ENCODE peak calls at places on chromosomes 5 and 9, in ten cellular contexts. P is CD4-positive, alpha-beta T cell; G is upper lobe of right lung; H is A673; N is neural progenitor cell; B is foreskin keratinocyte; R is GM23338; X is small intestine; V is psoas muscle; S is esophagus squamous epithelium. Z is an unnamed sample.

GRCh38 chr9:77455312-77455927 is 192.7 kb downstream of the GNA14 start:
- DNase-seq in P (peak), R (peak), V (no peak), X (peak), N (no peak), B (no peak), G (no peak), S (no peak), H (peak), Z (peak)

GRCh38 chr9:95634581-95634980 is 117.8 kb upstream of the PTCH1 start:
- DNase-seq in G (no peak), N (peak), B (no peak), H (no peak), S (no peak), X (no peak), V (no peak), R (no peak), P (no peak), Z (no peak)

GRCh38 chr9:122350577-122351355 is 20.1 kb upstream of the PTGS1 start:
- DNase-seq in P (peak), H (peak), N (peak), B (no peak), R (peak), G (peak), V (peak), X (peak), S (no peak), Z (no peak)

GRCh38 chr5:53783624-53784228 is 223.3 kb downstream of the NDUFS4 start:
- DNase-seq in V (no peak), B (no peak), H (no peak), S (no peak), P (no peak), G (no peak), N (peak), X (no peak), R (peak), Z (no peak)

GRCh38 chr5:29162297-29162696 is 2031.2 kb upstream of the CDH6 start:
- DNase-seq in S (no peak), X (no peak), G (no peak), B (no peak), H (no peak), P (no peak), R (no peak), V (no peak), N (peak), Z (no peak)

GRCh38 chr5:102718819-102719218 is 36.3 kb upstream of the PAM start:
- DNase-seq in P (no peak), R (no peak), N (no peak), G (no peak), H (no peak), X (no peak), V (no peak), S (no peak), B (peak), Z (no peak)

GRCh38 chr5:6193315-6193714 is 185.0 kb downstream of the MED10 start:
- DNase-seq in P (no peak), V (no peak), G (no peak), H (no peak), S (no peak), B (no peak), N (no peak), R (peak), X (no peak), Z (no peak)

GRCh38 chr5:125713406-125713805 is 709.8 kb upstream of the GRAMD2B start:
- DNase-seq in X (no peak), G (no peak), N (no peak), B (no peak), P (no peak), V (no peak), R (no peak), H (no peak), S (no peak), Z (no peak)

GRCh38 chr5:177605078-177605477 is 5.1 kb downstream of the B4GALT7 start:
- DNase-seq in N (no peak), V (no peak), X (peak), R (no peak), S (no peak), G (no peak), B (no peak), P (no peak), H (no peak), Z (no peak)

GRCh38 chr9:107260437-107261081 is 22.5 kb upstream of the RAD23B start:
- DNase-seq in P (no peak), S (no peak), B (no peak), N (peak), H (no peak), G (no peak), X (peak), R (peak), V (no peak), Z (no peak)

GRCh38 chr5:37771731-37772130 is 68.1 kb downstream of the GDNF start:
- DNase-seq in G (no peak), P (no peak), V (no peak), H (no peak), S (no peak), X (no peak), R (no peak), N (no peak), B (peak), Z (no peak)

GRCh38 chr5:137689306-137689705 is 46.6 kb downstream of the KLHL3 start:
- DNase-seq in V (no peak), S (no peak), B (no peak), N (no peak), H (no peak), R (no peak), P (no peak), X (no peak), G (no peak), Z (no peak)

GRCh38 chr5:103218164-103218563 is 40.4 kb upstream of the MACIR start:
- DNase-seq in H (no peak), X (no peak), S (no peak), G (no peak), P (no peak), R (no peak), V (no peak), B (peak), N (no peak), Z (no peak)

GRCh38 chr9:83199240-83199639 is 136.3 kb upstream of the RASEF start:
- DNase-seq in N (peak), B (no peak), R (peak), G (no peak), P (no peak), S (no peak), H (peak), X (peak), V (no peak), Z (no peak)

GRCh38 chr5:61884242-61884855 is 421.7 kb upstream of the KIF2A start:
- DNase-seq in N (no peak), V (no peak), X (no peak), B (no peak), G (no peak), H (no peak), R (no peak), S (no peak), P (no peak), Z (no peak)

GRCh38 chr5:148381906-148382305 is 1.9 kb upstream of the FBXO38 start:
- DNase-seq in B (no peak), S (no peak), X (no peak), N (no peak), V (no peak), G (no peak), R (no peak), P (no peak), H (no peak), Z (no peak)

GRCh38 chr5:148961261-148962199 is 101.3 kb downstream of the SH3TC2 start:
- DNase-seq in V (no peak), R (no peak), H (no peak), G (no peak), N (no peak), S (no peak), B (no peak), X (no peak), P (no peak), Z (no peak)

GRCh38 chr5:178535299-178536175 is 54.7 kb downstream of the COL23A1 start:
- DNase-seq in P (no peak), H (no peak), B (no peak), G (peak), V (peak), N (no peak), S (no peak), X (no peak), R (no peak), Z (no peak)

GRCh38 chr9:130343445-130343918 is 77.9 kb downstream of the HMCN2 start:
- DNase-seq in R (peak), B (no peak), V (peak), N (peak), H (peak), S (no peak), P (peak), X (no peak), G (no peak), Z (no peak)

GRCh38 chr9:121842612-121842978 is 191.2 kb downstream of the DAB2IP start:
- DNase-seq in V (no peak), P (no peak), S (no peak), R (no peak), H (no peak), G (no peak), X (no peak), N (no peak), B (peak), Z (no peak)

GRCh38 chr5:74206571-74207550 is 433.7 kb downstream of the ENC1 start:
- DNase-seq in R (peak), H (peak), X (no peak), N (peak), V (peak), S (no peak), G (peak), B (peak), P (no peak), Z (no peak)
- H3K27ac ChIP-seq in R (no peak), H (no peak), X (no peak), N (no peak), V (peak), S (no peak), G (no peak), B (no peak), P (no peak), Z (no peak)

GRCh38 chr9:33431420-33431819 is 16.0 kb downstream of the AQP3 start:
- DNase-seq in G (no peak), H (no peak), R (no peak), N (no peak), X (no peak), S (no peak), V (no peak), P (no peak), B (no peak), Z (no peak)
- H3K27ac ChIP-seq in G (no peak), H (no peak), R (no peak), N (no peak), X (no peak), S (peak), V (no peak), P (no peak), B (no peak), Z (no peak)

GRCh38 chr9:86097510-86098224 is 1.7 kb downstream of the GOLM1 start:
- DNase-seq in V (no peak), B (no peak), N (no peak), H (no peak), S (no peak), P (no peak), G (no peak), R (peak), X (peak), Z (no peak)
- H3K27ac ChIP-seq in V (no peak), B (no peak), N (no peak), H (no peak), S (no peak), P (no peak), G (no peak), R (no peak), X (no peak), Z (no peak)

GRCh38 chr5:132301341-132302274 is 7.4 kb downstream of the SLC22A4 start:
- DNase-seq in S (no peak), H (no peak), R (no peak), G (no peak), P (no peak), B (no peak), V (no peak), N (no peak), X (peak), Z (no peak)
- H3K27ac ChIP-seq in S (no peak), H (no peak), R (no peak), G (no peak), P (no peak), B (no peak), V (no peak), N (no peak), X (peak), Z (no peak)

DNA sequence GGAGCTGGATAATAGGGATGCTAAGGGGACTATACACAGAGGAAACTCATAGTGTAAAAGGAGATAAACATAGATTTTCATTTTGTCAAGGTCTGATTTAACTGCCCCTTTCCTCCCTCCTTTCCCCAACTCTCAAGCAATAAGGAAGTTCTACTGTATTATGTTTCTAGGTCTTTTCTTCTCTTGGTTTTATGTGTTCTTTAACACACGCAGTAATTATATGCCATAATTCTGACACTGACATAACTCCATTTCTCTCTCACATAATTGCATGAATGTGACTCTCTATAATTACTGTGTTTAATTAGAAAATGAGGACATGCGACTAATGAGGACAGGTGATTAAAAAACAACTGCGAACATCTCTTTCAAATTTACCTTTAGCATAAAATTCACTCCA is 18.8 kb upstream of the PRELID2 start:
- DNase-seq in H (no peak), R (no peak), N (no peak), S (no peak), B (no peak), G (no peak), X (no peak), V (no peak), P (no peak), Z (no peak)
- H3K27ac ChIP-seq in H (no peak), R (no peak), N (no peak), S (no peak), B (no peak), G (no peak), X (peak), V (no peak), P (no peak), Z (no peak)

DNA sequence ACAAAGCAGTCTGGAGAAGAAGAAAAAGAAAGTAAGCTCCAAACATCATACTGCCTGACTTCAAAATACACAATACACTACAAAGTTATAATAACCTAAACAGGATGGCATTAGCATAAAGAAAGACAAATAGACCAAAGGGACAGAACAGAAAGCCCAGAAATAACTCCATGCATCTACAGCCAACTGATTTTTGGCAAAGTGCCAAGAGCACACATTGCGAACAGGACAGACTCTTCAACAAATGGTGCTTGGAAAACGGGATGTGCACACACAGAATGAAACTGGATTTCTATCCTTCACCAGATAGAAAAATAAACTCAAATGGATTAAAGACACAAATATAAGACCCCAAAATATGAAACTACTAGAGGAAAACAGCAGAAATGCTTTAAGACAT is 66.6 kb upstream of the SPATA31E1 start:
- DNase-seq in R (no peak), N (no peak), X (peak), H (peak), V (no peak), P (no peak), B (no peak), S (no peak), G (no peak), Z (no peak)
- H3K27ac ChIP-seq in R (no peak), N (no peak), X (no peak), H (no peak), V (no peak), P (no peak), B (no peak), S (no peak), G (no peak), Z (no peak)